ENCODE peak calls at places on chromosome X, in seven cellular contexts. R is stimulated activated CD4-positive, alpha-beta T cell treated with anti-CD3 and anti-CD28 coated beads, Interleukin-2, amount 100 ng/mL, for 48 hours; E is astrocyte of the hippocampus; W is NCI-H2029 treated with DMSO at 0.1 percent for 48 hours; O is heart right ventricle; Y is NCI-H1417; T is mucosa of gallbladder. Z is an unnamed sample.

GRCh38 chrX:17812763-17813162 is 48.3 kb downstream of the RAI2 start:
- DNase-seq in O (no peak), E (no peak), W (no peak), T (no peak), Y (no peak), R (no peak), Z (no peak)

GRCh38 chrX:32448320-32448719 is 763.0 kb downstream of the DMD start:
- DNase-seq in O (no peak), E (no peak), W (no peak), T (no peak), Y (no peak), R (no peak), Z (no peak)

GRCh38 chrX:140967036-140967435 is 35.4 kb upstream of the SPANXB1 start:
- DNase-seq in R (no peak), E (no peak), T (no peak), O (no peak), W (no peak), Y (no peak), Z (no peak)

GRCh38 chrX:48892896-48893295 is 4.7 kb downstream of the TIMM17B start:
- DNase-seq in O (no peak), E (no peak), R (no peak), W (no peak), T (no peak), Y (no peak), Z (no peak)

GRCh38 chrX:72382199-72382590 is 76.5 kb upstream of the CITED1 start:
- DNase-seq in E (no peak), O (no peak), Y (no peak), T (no peak), R (no peak), W (no peak), Z (no peak)

GRCh38 chrX:119990995-119991787 is 47.6 kb upstream of the NKAP start:
- DNase-seq in T (no peak), Y (peak; percentile 49), W (no peak), R (no peak), O (no peak), E (peak; percentile 16), Z (no peak)

GRCh38 chrX:24069877-24070276 is 15.1 kb downstream of the EIF2S3 start:
- DNase-seq in O (no peak), E (no peak), R (no peak), Y (no peak), T (no peak), W (no peak), Z (no peak)

GRCh38 chrX:71996826-71997225 is 86.2 kb downstream of the NHSL2 start:
- DNase-seq in W (no peak), Y (no peak), O (peak; percentile 35), E (no peak), T (peak; percentile 14), R (no peak), Z (peak; percentile 80)

GRCh38 chrX:106220177-106220576 is 52.1 kb downstream of the PWWP3B start:
- DNase-seq in W (no peak), T (no peak), R (no peak), E (no peak), O (no peak), Y (no peak), Z (no peak)

GRCh38 chrX:151680805-151681204 is 14.5 kb upstream of the PRRG3 start:
- DNase-seq in W (no peak), Y (peak; percentile 26), E (peak; percentile 42), O (no peak), R (peak; percentile 63), T (peak; percentile 29), Z (no peak)

GRCh38 chrX:15854712-15855561 is at the start of gene AP1S2:
- DNase-seq in T (peak; percentile 96), R (peak; percentile 76), O (peak; percentile 92), E (peak; percentile 98), W (peak; percentile 26), Y (peak; percentile 99), Z (peak; percentile 92)

GRCh38 chrX:78655642-78656041 is 3.5 kb downstream of the RTL3 start:
- DNase-seq in T (no peak), Y (no peak), R (no peak), W (no peak), O (no peak), E (no peak), Z (no peak)

GRCh38 chrX:129618997-129619396 is 35.8 kb downstream of the APLN start:
- DNase-seq in W (no peak), O (no peak), R (no peak), Y (no peak), E (no peak), T (peak; percentile 35), Z (no peak)

GRCh38 chrX:71616672-71617529 is 1.4 kb downstream of the CXCR3 start:
- DNase-seq in O (no peak), R (no peak), W (no peak), Y (no peak), E (no peak), T (peak; percentile 61), Z (no peak)

GRCh38 chrX:19360903-19361302 is 17.2 kb downstream of the PDHA1 start:
- DNase-seq in T (no peak), R (no peak), Y (no peak), E (no peak), W (no peak), O (no peak), Z (no peak)

GRCh38 chrX:2425281-2426071 is 75.3 kb downstream of the DHRSX start:
- DNase-seq in E (peak; percentile 30), Y (no peak), O (no peak), W (no peak), T (no peak), R (no peak), Z (no peak)

GRCh38 chrX:119186194-119186593 is 49.9 kb upstream of the PGRMC1 start:
- DNase-seq in Y (no peak), E (no peak), T (no peak), O (no peak), R (no peak), W (no peak), Z (no peak)

GRCh38 chrX:45077748-45078424 is 122.8 kb downstream of the DIPK2B start:
- DNase-seq in T (no peak), Y (no peak), O (no peak), R (no peak), E (no peak), W (no peak), Z (no peak)

GRCh38 chrX:129761596-129761995 is 18.2 kb upstream of the SASH3 start:
- DNase-seq in Y (no peak), E (no peak), R (no peak), O (no peak), T (no peak), W (no peak), Z (no peak)

GRCh38 chrX:108186811-108187210 is 95.2 kb downstream of the ATG4A start:
- DNase-seq in E (peak; percentile 76), T (no peak), R (no peak), Y (no peak), O (no peak), W (no peak), Z (no peak)

GRCh38 chrX:40085714-40086113 is 12.0 kb downstream of the BCOR start:
- DNase-seq in R (no peak), O (no peak), E (peak; percentile 37), T (peak; percentile 14), Y (no peak), W (no peak), Z (no peak)

GRCh38 chrX:39705299-39705698 is 392.5 kb downstream of the BCOR start:
- DNase-seq in R (no peak), Y (peak; percentile 6), W (peak; percentile 54), T (peak; percentile 82), E (peak; percentile 87), O (peak; percentile 67), Z (peak; percentile 78)

GRCh38 chrX:149513713-149514427 is 8.8 kb upstream of the IDS start:
- DNase-seq in E (peak; percentile 80), R (no peak), Y (no peak), T (no peak), O (no peak), W (no peak), Z (no peak)

GRCh38 chrX:16610121-16610565 is 39.8 kb upstream of the S100G start:
- DNase-seq in Y (no peak), E (peak; percentile 23), O (no peak), W (no peak), T (no peak), R (no peak), Z (no peak)

GRCh38 chrX:1592863-1593201 is 1.4 kb downstream of the AKAP17A start:
- DNase-seq in W (no peak), Y (no peak), O (no peak), T (no peak), R (no peak), E (no peak), Z (no peak)

GRCh38 chrX:95076449-95076848 is 1402.4 kb downstream of the FAM133A start:
- DNase-seq in R (no peak), W (no peak), T (no peak), Y (peak; percentile 35), O (no peak), E (peak; percentile 19), Z (no peak)

GRCh38 chrX:151790421-151791160 is 56.0 kb downstream of the CNGA2 start:
- DNase-seq in E (peak; percentile 60), T (no peak), W (no peak), R (no peak), Y (no peak), O (no peak), Z (peak; percentile 42)

GRCh38 chrX:66675541-66675940 is 36.7 kb upstream of the EDA2R start:
- DNase-seq in Y (no peak), E (no peak), O (no peak), R (no peak), T (no peak), W (no peak), Z (no peak)

GRCh38 chrX:22430701-22431100 is 158.0 kb downstream of the CBLL2 start:
- DNase-seq in R (no peak), O (no peak), T (no peak), W (no peak), Y (no peak), E (no peak), Z (no peak)